ENCODE peak calls at places on chromosomes 4 and X, in five cellular contexts. M, P, F, K and T are unnamed samples.

GRCh38 chrX:124862304-124862703 is 457.4 kb upstream of the TEX13C start:
- DNase-seq in M (no peak), P (no peak), F (no peak), K (no peak), T (no peak)

GRCh38 chr4:176988226-176988625 is 195.5 kb upstream of the VEGFC start:
- DNase-seq in M (no peak), P (no peak), F (no peak), K (no peak), T (no peak)

GRCh38 chr4:57156242-57156990 is 46.2 kb upstream of the IGFBP7 start:
- DNase-seq in M (no peak), P (no peak), F (no peak), K (no peak), T (no peak)

GRCh38 chr4:39621582-39621981 is 17.1 kb downstream of the SMIM14 start:
- DNase-seq in M (no peak), P (no peak), F (no peak), K (no peak), T (no peak)

GRCh38 chr4:149047368-149047767 is 605.2 kb upstream of the NR3C2 start:
- DNase-seq in M (no peak), P (no peak), F (no peak), K (no peak), T (no peak)

GRCh38 chr4:52907510-52907909 is 45.4 kb downstream of the RASL11B start:
- DNase-seq in M (no peak), P (no peak), F (no peak), K (no peak), T (no peak)

GRCh38 chrX:70139736-70140135 is 6.5 kb downstream of the IGBP1 start:
- DNase-seq in M (no peak), P (no peak), F (no peak), K (no peak), T (no peak)

GRCh38 chrX:10677490-10677889 is 57.1 kb upstream of the MID1 start:
- DNase-seq in M (no peak), P (peak; percentile 49), F (peak; percentile 76), K (no peak), T (no peak)

GRCh38 chr4:15779336-15779735 is 1.2 kb downstream of the CD38 start:
- DNase-seq in M (no peak), P (peak; percentile 32), F (no peak), K (no peak), T (no peak)

GRCh38 chr4:128322311-128322710 is 34.7 kb upstream of the PGRMC2 start:
- DNase-seq in M (no peak), P (no peak), F (no peak), K (no peak), T (no peak)

GRCh38 chrX:70234355-70234754 is at the start of gene AWAT1:
- DNase-seq in M (no peak), P (no peak), F (no peak), K (no peak), T (no peak)

GRCh38 chr4:166498541-166498940 is 625.5 kb downstream of the TLL1 start:
- DNase-seq in M (no peak), P (no peak), F (no peak), K (no peak), T (no peak)

GRCh38 chrX:2958199-2958598 is 29.1 kb upstream of the ARSD start:
- DNase-seq in M (no peak), P (no peak), F (no peak), K (no peak), T (no peak)

GRCh38 chr4:70297581-70297980 is 37.2 kb upstream of the CABS1 start:
- DNase-seq in M (no peak), P (no peak), F (no peak), K (no peak), T (no peak)

GRCh38 chr4:94175553-94176260 is 32.0 kb upstream of the SMARCAD1 start:
- DNase-seq in M (no peak), P (no peak), F (no peak), K (no peak), T (no peak)

GRCh38 chrX:34891391-34891790 is 51.2 kb upstream of the FAM47B start:
- DNase-seq in M (no peak), P (no peak), F (no peak), K (no peak), T (no peak)

GRCh38 chrX:12791253-12792228 is at the start of gene PRPS2:
- DNase-seq in M (peak; percentile 51), P (peak; percentile 78), F (peak; percentile 58), K (peak; percentile 81), T (peak; percentile 4)

GRCh38 chr4:187602339-187603092 is 393.1 kb upstream of the ZFP42 start:
- DNase-seq in M (no peak), P (no peak), F (no peak), K (no peak), T (no peak)

GRCh38 chr4:4254666-4255065 is 6.6 kb upstream of the TMEM128 start:
- DNase-seq in M (no peak), P (no peak), F (no peak), K (no peak), T (no peak)

GRCh38 chr4:8657381-8657776 is 64.8 kb downstream of the CPZ start:
- DNase-seq in M (no peak), P (no peak), F (no peak), K (no peak), T (no peak)

GRCh38 chrX:8738588-8739189 is 6.8 kb upstream of the ANOS1 start:
- DNase-seq in M (peak; percentile 24), P (peak; percentile 64), F (peak; percentile 37), K (peak; percentile 24), T (no peak)

GRCh38 chr4:182453830-182454229 is 210.6 kb downstream of the TENM3 start:
- DNase-seq in M (no peak), P (no peak), F (no peak), K (no peak), T (no peak)

GRCh38 chr4:167219090-167219489 is 15.2 kb downstream of the SPOCK3 start:
- DNase-seq in M (no peak), P (no peak), F (peak; percentile 32), K (no peak), T (no peak)

GRCh38 chrX:152927858-152928760 is 30.2 kb downstream of the ZNF185 start:
- DNase-seq in M (no peak), P (no peak), F (no peak), K (no peak), T (no peak)

GRCh38 chr4:6520051-6520450 is 47.6 kb upstream of the PPP2R2C start:
- DNase-seq in M (no peak), P (no peak), F (no peak), K (no peak), T (no peak)

GRCh38 chrX:119063428-119063827 is 9.4 kb upstream of the CT47C1 start:
- DNase-seq in M (no peak), P (no peak), F (no peak), K (no peak), T (no peak)

GRCh38 chr4:1410491-1411325 is 4.5 kb upstream of the NKX1-1 start:
- DNase-seq in M (peak; percentile 31), P (peak; percentile 100), F (no peak), K (peak; percentile 55), T (no peak)

GRCh38 chrX:119695535-119696050 is 2.6 kb upstream of the SEPTIN6 start:
- DNase-seq in M (no peak), P (no peak), F (no peak), K (no peak), T (no peak)

GRCh38 chr4:174464949-174465348 is 57.3 kb downstream of the HPGD start:
- DNase-seq in M (no peak), P (no peak), F (no peak), K (no peak), T (no peak)

GRCh38 chrX:140163376-140164159 is 198.2 kb upstream of the CXorf66 start:
- DNase-seq in M (no peak), P (no peak), F (no peak), K (no peak), T (no peak)